ENCODE peak calls at places on chromosomes 16 and 17, in eight cellular contexts. One of them, this sample, is unnamed.
A peak's percentile ranks its signal among the peaks of the same experiment; 100 is the strongest.

GRCh38 chr17:20273741-20274500 is 193.4 kb downstream of the LGALS9B start:
- DNase-seq in hepatocyte: no peak
- DNase-seq in tibial nerve: no peak
- DNase-seq in cardiac muscle cell: no peak
- DNase-seq in K562: no peak
- DNase-seq in breast epithelium: no peak
- DNase-seq in GM23338: no peak
- DNase-seq in tibial artery: no peak
- DNase-seq in this sample: no peak

GRCh38 chr17:42679001-42679491 is 2.3 kb upstream of the PLEKHH3 start:
- DNase-seq in tibial artery: peak; percentile 53
- DNase-seq in K562: peak; percentile 46
- DNase-seq in breast epithelium: peak; percentile 59
- DNase-seq in hepatocyte: peak; percentile 76
- DNase-seq in GM23338: peak; percentile 67
- DNase-seq in cardiac muscle cell: peak; percentile 78
- DNase-seq in tibial nerve: no peak
- DNase-seq in this sample: no peak

GRCh38 chr16:83561876-83562275 is 245.9 kb upstream of the HSBP1 start:
- DNase-seq in K562: peak; percentile 25
- DNase-seq in tibial nerve: no peak
- DNase-seq in tibial artery: no peak
- DNase-seq in GM23338: peak; percentile 57
- DNase-seq in breast epithelium: no peak
- DNase-seq in cardiac muscle cell: peak; percentile 76
- DNase-seq in hepatocyte: peak; percentile 25
- DNase-seq in this sample: no peak

GRCh38 chr17:17809527-17810373 is 27.0 kb downstream of the SREBF1 start:
- DNase-seq in cardiac muscle cell: peak; percentile 79
- DNase-seq in K562: peak; percentile 22
- DNase-seq in GM23338: peak; percentile 91
- DNase-seq in tibial nerve: peak; percentile 46
- DNase-seq in breast epithelium: no peak
- DNase-seq in hepatocyte: peak; percentile 85
- DNase-seq in tibial artery: peak; percentile 51
- DNase-seq in this sample: no peak

GRCh38 chr17:45293413-45294211 is 23.2 kb downstream of the MAP3K14 start:
- DNase-seq in GM23338: no peak
- DNase-seq in breast epithelium: peak; percentile 78
- DNase-seq in tibial artery: peak; percentile 92
- DNase-seq in hepatocyte: peak; percentile 87
- DNase-seq in cardiac muscle cell: peak; percentile 68
- DNase-seq in K562: peak; percentile 39
- DNase-seq in tibial nerve: peak; percentile 71
- DNase-seq in this sample: peak; percentile 97

GRCh38 chr17:273994-274832 is 78.4 kb downstream of the RPH3AL start:
- DNase-seq in K562: no peak
- DNase-seq in tibial nerve: no peak
- DNase-seq in tibial artery: no peak
- DNase-seq in breast epithelium: no peak
- DNase-seq in cardiac muscle cell: no peak
- DNase-seq in GM23338: no peak
- DNase-seq in hepatocyte: no peak
- DNase-seq in this sample: no peak

GRCh38 chr16:23006380-23006779 is 142.9 kb downstream of the USP31 start:
- DNase-seq in cardiac muscle cell: no peak
- DNase-seq in breast epithelium: no peak
- DNase-seq in GM23338: no peak
- DNase-seq in hepatocyte: no peak
- DNase-seq in tibial nerve: no peak
- DNase-seq in tibial artery: no peak
- DNase-seq in K562: no peak
- DNase-seq in this sample: no peak

GRCh38 chr16:25063865-25064264 is 47.7 kb upstream of the LCMT1 start:
- DNase-seq in K562: peak; percentile 70
- DNase-seq in tibial artery: no peak
- DNase-seq in tibial nerve: no peak
- DNase-seq in breast epithelium: no peak
- DNase-seq in GM23338: no peak
- DNase-seq in cardiac muscle cell: peak; percentile 15
- DNase-seq in hepatocyte: no peak
- DNase-seq in this sample: peak; percentile 62

GRCh38 chr17:9226130-9226793 is 205.0 kb downstream of the NTN1 start:
- DNase-seq in GM23338: no peak
- DNase-seq in hepatocyte: no peak
- DNase-seq in breast epithelium: no peak
- DNase-seq in tibial nerve: no peak
- DNase-seq in K562: no peak
- DNase-seq in tibial artery: no peak
- DNase-seq in cardiac muscle cell: no peak
- DNase-seq in this sample: no peak

GRCh38 chr17:33049781-33050414 is 58.3 kb downstream of the SPACA3 start:
- DNase-seq in tibial artery: peak; percentile 47
- DNase-seq in tibial nerve: no peak
- DNase-seq in cardiac muscle cell: peak; percentile 62
- DNase-seq in hepatocyte: peak; percentile 64
- DNase-seq in GM23338: peak; percentile 78
- DNase-seq in K562: peak; percentile 82
- DNase-seq in breast epithelium: no peak
- DNase-seq in this sample: peak; percentile 19

GRCh38 chr17:1750628-1751027 is 8.0 kb downstream of the SERPINF2 start:
- DNase-seq in K562: no peak
- DNase-seq in tibial artery: no peak
- DNase-seq in tibial nerve: no peak
- DNase-seq in hepatocyte: no peak
- DNase-seq in breast epithelium: no peak
- DNase-seq in GM23338: no peak
- DNase-seq in cardiac muscle cell: no peak
- DNase-seq in this sample: no peak

GRCh38 chr17:70658324-70658723 is 489.0 kb downstream of the KCNJ2 start:
- DNase-seq in tibial nerve: no peak
- DNase-seq in tibial artery: no peak
- DNase-seq in K562: no peak
- DNase-seq in breast epithelium: no peak
- DNase-seq in cardiac muscle cell: no peak
- DNase-seq in hepatocyte: no peak
- DNase-seq in GM23338: no peak
- DNase-seq in this sample: no peak

GRCh38 chr17:63997341-63998048 is 656 bp upstream of the PRR29 start:
- DNase-seq in breast epithelium: no peak
- DNase-seq in tibial nerve: no peak
- DNase-seq in hepatocyte: no peak
- DNase-seq in tibial artery: no peak
- DNase-seq in K562: no peak
- DNase-seq in cardiac muscle cell: peak; percentile 5
- DNase-seq in GM23338: peak; percentile 53
- DNase-seq in this sample: no peak

GRCh38 chr17:58334661-58335060 is 6.1 kb upstream of the TSPOAP1 start:
- DNase-seq in hepatocyte: no peak
- DNase-seq in K562: no peak
- DNase-seq in cardiac muscle cell: no peak
- DNase-seq in tibial artery: no peak
- DNase-seq in breast epithelium: no peak
- DNase-seq in GM23338: no peak
- DNase-seq in tibial nerve: no peak
- DNase-seq in this sample: no peak

GRCh38 chr17:49110504-49110903 is 22.1 kb upstream of the B4GALNT2 start:
- DNase-seq in tibial nerve: no peak
- DNase-seq in K562: no peak
- DNase-seq in breast epithelium: no peak
- DNase-seq in tibial artery: no peak
- DNase-seq in cardiac muscle cell: no peak
- DNase-seq in GM23338: no peak
- DNase-seq in hepatocyte: no peak
- DNase-seq in this sample: no peak

GRCh38 chr17:31859487-31860008 is 504 bp upstream of the COPRS start:
- DNase-seq in K562: no peak
- DNase-seq in GM23338: peak; percentile 42
- DNase-seq in tibial nerve: no peak
- DNase-seq in cardiac muscle cell: no peak
- DNase-seq in hepatocyte: no peak
- DNase-seq in breast epithelium: no peak
- DNase-seq in tibial artery: no peak
- DNase-seq in this sample: no peak

GRCh38 chr17:35079547-35079946 is 16.0 kb upstream of the RFFL start:
- DNase-seq in breast epithelium: no peak
- DNase-seq in cardiac muscle cell: no peak
- DNase-seq in GM23338: no peak
- DNase-seq in hepatocyte: peak; percentile 51
- DNase-seq in K562: no peak
- DNase-seq in tibial artery: no peak
- DNase-seq in tibial nerve: no peak
- DNase-seq in this sample: no peak

DNA sequence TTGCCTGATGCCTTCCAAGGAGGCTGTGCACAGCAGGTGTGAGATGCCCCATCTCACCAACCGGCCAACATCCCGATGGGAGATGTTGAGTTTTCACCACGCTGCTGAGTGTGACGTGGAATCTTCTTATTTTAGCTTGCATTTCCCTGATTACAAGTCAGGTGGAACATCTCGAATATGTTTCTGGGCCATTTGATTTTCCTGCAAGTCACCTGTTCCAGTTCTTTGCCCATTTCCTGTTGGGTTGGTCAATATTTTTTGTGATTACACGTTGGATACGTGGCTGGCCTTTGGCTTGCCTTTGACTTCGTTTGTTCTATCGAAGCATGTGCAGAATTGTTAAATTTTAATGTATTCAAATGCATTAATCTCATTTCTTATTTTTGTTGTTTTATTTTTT is 8.3 kb upstream of the CDH15 start:
- DNase-seq in cardiac muscle cell: no peak
- DNase-seq in hepatocyte: no peak
- DNase-seq in K562: no peak
- DNase-seq in GM23338: no peak
- DNase-seq in tibial nerve: no peak
- DNase-seq in tibial artery: no peak
- DNase-seq in breast epithelium: no peak
- DNase-seq in this sample: no peak
- H3K4me1 ChIP-seq in cardiac muscle cell: no peaks in the 10 kb centered on the region
- H3K4me1 ChIP-seq in hepatocyte: peaks cover 4% of the 10 kb centered on the region
- H3K4me1 ChIP-seq in K562: peaks cover 72% of the 10 kb centered on the region
- H3K4me1 ChIP-seq in GM23338: no peaks in the 10 kb centered on the region
- H3K4me1 ChIP-seq in tibial nerve: peaks cover 7% of the 10 kb centered on the region
- H3K4me1 ChIP-seq in tibial artery: peaks cover 10% of the 10 kb centered on the region
- H3K4me1 ChIP-seq in breast epithelium: no peaks in the 10 kb centered on the region
- H3K4me1 ChIP-seq in this sample: peaks cover 6% of the 10 kb centered on the region

DNA sequence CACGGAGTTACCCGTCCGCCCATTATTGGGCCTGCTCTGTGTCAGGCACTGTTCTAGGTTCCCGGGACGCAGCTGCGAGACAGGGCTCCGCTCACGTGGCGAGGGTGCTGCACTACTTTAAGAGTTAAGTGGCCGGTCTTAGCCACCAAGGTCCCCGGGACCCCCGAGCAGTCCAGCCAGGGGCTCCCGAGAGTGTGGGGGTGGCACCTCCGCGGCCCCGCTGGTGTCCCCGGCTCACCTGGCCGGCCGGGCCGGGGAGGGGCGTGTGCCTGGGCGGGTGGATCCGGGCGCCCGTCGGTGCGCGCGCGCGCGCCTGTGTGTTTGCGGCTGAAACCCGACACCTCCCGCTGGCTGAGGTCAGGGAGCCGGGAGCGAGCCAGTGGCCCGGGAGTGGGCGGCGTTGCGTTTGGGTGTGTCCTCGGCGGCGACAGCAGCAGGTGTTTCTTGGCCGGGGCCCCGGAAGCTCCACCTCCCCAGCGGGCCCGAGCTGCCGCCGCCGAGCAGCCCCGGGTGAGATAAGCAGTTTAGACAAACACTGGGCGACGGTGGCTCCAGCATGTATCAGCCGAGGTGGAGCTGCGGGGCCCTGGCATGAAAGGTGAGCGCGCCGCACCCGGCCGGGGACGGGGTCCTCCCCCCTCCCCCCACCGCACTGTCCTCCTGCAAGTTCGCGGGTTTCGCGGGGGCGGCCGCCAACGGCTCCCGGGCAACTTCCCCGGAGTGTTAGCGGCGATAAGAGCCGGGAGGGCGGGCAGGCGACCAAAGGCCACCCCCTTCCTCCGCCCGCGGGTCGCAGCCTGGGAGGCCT is at the start of gene GSE1:
- DNase-seq in GM23338: peak; percentile 96
- DNase-seq in tibial nerve: peak; percentile 83
- DNase-seq in K562: peak; percentile 70
- DNase-seq in hepatocyte: peak; percentile 97
- DNase-seq in breast epithelium: peak; percentile 97
- DNase-seq in cardiac muscle cell: peak; percentile 97
- DNase-seq in tibial artery: peak; percentile 89
- DNase-seq in this sample: peak; percentile 89
- H3K4me1 ChIP-seq in GM23338: peaks cover 44% of the 10 kb centered on the region
- H3K4me1 ChIP-seq in tibial nerve: peaks cover 38% of the 10 kb centered on the region
- H3K4me1 ChIP-seq in K562: peaks cover 87% of the 10 kb centered on the region
- H3K4me1 ChIP-seq in hepatocyte: peaks cover 62% of the 10 kb centered on the region
- H3K4me1 ChIP-seq in breast epithelium: peaks cover 27% of the 10 kb centered on the region
- H3K4me1 ChIP-seq in cardiac muscle cell: peaks cover 43% of the 10 kb centered on the region
- H3K4me1 ChIP-seq in tibial artery: peaks cover 78% of the 10 kb centered on the region
- H3K4me1 ChIP-seq in this sample: peaks cover 42% of the 10 kb centered on the region

GRCh38 chr17:50196036-50196435 is 5.4 kb downstream of the COL1A1 start:
- DNase-seq in K562: no peak
- DNase-seq in hepatocyte: no peak
- DNase-seq in tibial artery: no peak
- DNase-seq in GM23338: no peak
- DNase-seq in cardiac muscle cell: no peak
- DNase-seq in breast epithelium: no peak
- DNase-seq in tibial nerve: no peak
- DNase-seq in this sample: no peak
- H3K4me1 ChIP-seq in K562: peaks cover 19% of the 10 kb centered on the region
- H3K4me1 ChIP-seq in hepatocyte: peaks cover 27% of the 10 kb centered on the region
- H3K4me1 ChIP-seq in tibial artery: peaks cover 44% of the 10 kb centered on the region
- H3K4me1 ChIP-seq in GM23338: no peaks in the 10 kb centered on the region
- H3K4me1 ChIP-seq in cardiac muscle cell: peaks cover 9% of the 10 kb centered on the region
- H3K4me1 ChIP-seq in breast epithelium: no peaks in the 10 kb centered on the region
- H3K4me1 ChIP-seq in tibial nerve: peaks cover 20% of the 10 kb centered on the region
- H3K4me1 ChIP-seq in this sample: peaks cover 79% of the 10 kb centered on the region

GRCh38 chr16:85563515-85564276 is 49.4 kb upstream of the GSE1 start:
- DNase-seq in tibial artery: peak; percentile 84
- DNase-seq in tibial nerve: peak; percentile 61
- DNase-seq in breast epithelium: no peak
- DNase-seq in cardiac muscle cell: no peak
- DNase-seq in K562: peak; percentile 69
- DNase-seq in GM23338: no peak
- DNase-seq in hepatocyte: peak; percentile 57
- DNase-seq in this sample: no peak

GRCh38 chr16:85565340-85565739 is 47.8 kb upstream of the GSE1 start:
- DNase-seq in GM23338: no peak
- DNase-seq in K562: no peak
- DNase-seq in tibial artery: no peak
- DNase-seq in tibial nerve: no peak
- DNase-seq in hepatocyte: no peak
- DNase-seq in breast epithelium: no peak
- DNase-seq in cardiac muscle cell: no peak
- DNase-seq in this sample: no peak

GRCh38 chr16:85565796-85566501 is 47.2 kb upstream of the GSE1 start:
- DNase-seq in K562: no peak
- DNase-seq in tibial artery: no peak
- DNase-seq in breast epithelium: no peak
- DNase-seq in hepatocyte: no peak
- DNase-seq in tibial nerve: no peak
- DNase-seq in GM23338: no peak
- DNase-seq in cardiac muscle cell: no peak
- DNase-seq in this sample: no peak

GRCh38 chr16:85563031-85563430 is 50.1 kb upstream of the GSE1 start:
- DNase-seq in K562: no peak
- DNase-seq in tibial artery: no peak
- DNase-seq in breast epithelium: no peak
- DNase-seq in GM23338: no peak
- DNase-seq in tibial nerve: no peak
- DNase-seq in cardiac muscle cell: no peak
- DNase-seq in hepatocyte: no peak
- DNase-seq in this sample: no peak

GRCh38 chr16:85564277-85565051 is 48.7 kb upstream of the GSE1 start:
- DNase-seq in cardiac muscle cell: no peak
- DNase-seq in tibial artery: no peak
- DNase-seq in hepatocyte: no peak
- DNase-seq in GM23338: no peak
- DNase-seq in tibial nerve: no peak
- DNase-seq in breast epithelium: peak; percentile 45
- DNase-seq in K562: no peak
- DNase-seq in this sample: no peak
- H3K4me1 ChIP-seq in cardiac muscle cell: peaks cover 61% of the 10 kb centered on the region
- H3K4me1 ChIP-seq in tibial artery: peaks cover 45% of the 10 kb centered on the region
- H3K4me1 ChIP-seq in hepatocyte: peaks cover 52% of the 10 kb centered on the region
- H3K4me1 ChIP-seq in GM23338: peaks cover 49% of the 10 kb centered on the region
- H3K4me1 ChIP-seq in tibial nerve: peaks cover 15% of the 10 kb centered on the region
- H3K4me1 ChIP-seq in breast epithelium: no peaks in the 10 kb centered on the region
- H3K4me1 ChIP-seq in K562: peaks cover 98% of the 10 kb centered on the region
- H3K4me1 ChIP-seq in this sample: no peaks in the 10 kb centered on the region

This sample was measured in SJSA1.